ENCODE peak calls at places on chromosomes 5 and 9, in five cellular contexts. L, V, K, F and G are unnamed samples.

GRCh38 chr9:242461-243080 is 27.9 kb downstream of the DOCK8 start:
- DNase-seq in K (no peak), F (no peak), V (no peak), L (no peak), G (no peak)

GRCh38 chr9:35599763-35600604 is 5.1 kb upstream of the TESK1 start:
- DNase-seq in V (no peak), L (no peak), K (peak), F (no peak), G (no peak)

GRCh38 chr9:89475891-89476440 is 21.9 kb downstream of the SEMA4D start:
- DNase-seq in K (no peak), L (no peak), V (no peak), F (no peak), G (no peak)

GRCh38 chr9:70197384-70198039 is 61.3 kb upstream of the SMC5 start:
- DNase-seq in V (no peak), K (no peak), F (no peak), L (no peak), G (peak)

GRCh38 chr5:143730112-143730801 is 81.7 kb upstream of the HMHB1 start:
- DNase-seq in K (no peak), L (no peak), V (no peak), F (no peak), G (no peak)

GRCh38 chr5:156879665-156880285 is 29.7 kb downstream of the PPP1R2B start:
- DNase-seq in L (no peak), K (peak), F (no peak), V (no peak), G (no peak)

GRCh38 chr9:36327903-36328302 is 69.7 kb upstream of the GNE start:
- DNase-seq in V (no peak), K (no peak), F (no peak), L (peak), G (peak)

GRCh38 chr9:137168907-137169763 is 716 bp downstream of the LRRC26 start:
- DNase-seq in F (no peak), L (peak), V (peak), K (no peak), G (peak)

GRCh38 chr9:99387416-99387815 is 165.3 kb downstream of the SEC61B start:
- DNase-seq in L (no peak), V (no peak), K (no peak), F (no peak), G (no peak)

GRCh38 chr9:112035166-112035816 is 138.7 kb downstream of the UGCG start:
- DNase-seq in K (no peak), L (no peak), F (no peak), V (no peak), G (no peak)

GRCh38 chr5:107680099-107680498 is 9.4 kb upstream of the EFNA5 start:
- DNase-seq in K (no peak), L (no peak), V (no peak), F (no peak), G (no peak)

GRCh38 chr9:133674091-133674490 is 37.9 kb downstream of the DBH start:
- DNase-seq in L (no peak), F (no peak), V (no peak), K (no peak), G (no peak)

GRCh38 chr5:134758504-134759341 is at the start of gene DDX46:
- DNase-seq in F (peak), L (peak), K (peak), V (peak), G (peak)

GRCh38 chr5:170112876-170113516 is 7.3 kb downstream of the FOXI1 start:
- DNase-seq in L (no peak), K (no peak), F (no peak), V (no peak), G (no peak)

GRCh38 chr9:27194401-27195091 is 85.5 kb downstream of the TEK start:
- DNase-seq in K (no peak), V (no peak), L (peak), F (no peak), G (peak)

GRCh38 chr5:167857321-167857720 is 434.1 kb upstream of the WWC1 start:
- DNase-seq in K (no peak), F (no peak), L (no peak), V (no peak), G (no peak)

GRCh38 chr5:172641359-172642045 is 439 bp downstream of the NEURL1B start:
- DNase-seq in V (no peak), L (no peak), F (no peak), K (no peak), G (peak)

GRCh38 chr9:71901695-71902094 is 9.3 kb downstream of the ABHD17B start:
- DNase-seq in K (peak), V (no peak), F (no peak), L (no peak), G (no peak)

GRCh38 chr9:131754846-131755245 is 15.0 kb upstream of the RAPGEF1 start:
- DNase-seq in F (no peak), V (no peak), L (no peak), K (no peak), G (no peak)

GRCh38 chr5:122779451-122779850 is 4.6 kb downstream of the SNX2 start:
- DNase-seq in K (no peak), F (no peak), L (no peak), V (no peak), G (no peak)

GRCh38 chr9:126857261-126857960 is 3.0 kb upstream of the ZBTB34 start:
- DNase-seq in F (no peak), K (no peak), L (no peak), V (no peak), G (no peak)

GRCh38 chr9:89873801-89874200 is 269.0 kb downstream of the GADD45G start:
- DNase-seq in K (no peak), L (no peak), V (no peak), F (no peak), G (no peak)

GRCh38 chr9:116661037-116661954 is 25.8 kb upstream of the TRIM32 start:
- DNase-seq in K (peak), L (peak), F (no peak), V (peak), G (peak)

GRCh38 chr5:145157841-145158240 is 677.3 kb downstream of the PRELID2 start:
- DNase-seq in V (no peak), F (no peak), L (no peak), K (no peak), G (no peak)

GRCh38 chr9:32698706-32699277 is 63.3 kb upstream of the TAF1L start:
- DNase-seq in K (no peak), F (no peak), V (no peak), L (no peak), G (peak)

GRCh38 chr9:37408933-37409710 is 13.4 kb upstream of the GRHPR start:
- DNase-seq in V (no peak), K (peak), F (peak), L (peak), G (no peak)

GRCh38 chr5:172798422-172799215 is 27.6 kb upstream of the DUSP1 start:
- DNase-seq in F (no peak), L (no peak), K (no peak), V (no peak), G (no peak)

GRCh38 chr9:114811301-114811700 is 5.5 kb upstream of the TNFSF15 start:
- DNase-seq in V (no peak), K (no peak), L (no peak), F (no peak), G (peak)

GRCh38 chr9:133687856-133688761 is 50.0 kb downstream of the SARDH start:
- DNase-seq in K (no peak), V (no peak), F (no peak), L (no peak), G (no peak)

GRCh38 chr5:79832911-79833310 is 143.3 kb downstream of the CMYA5 start:
- DNase-seq in K (no peak), L (no peak), V (no peak), F (no peak), G (no peak)

GRCh38 chr9:99561435-99562262 is 260.0 kb upstream of the NR4A3 start:
- DNase-seq in K (no peak), L (no peak), F (no peak), V (no peak), G (no peak)

GRCh38 chr5:44242791-44243190 is 146.4 kb downstream of the FGF10 start:
- DNase-seq in F (no peak), V (no peak), K (no peak), L (no peak), G (no peak)

GRCh38 chr9:99326112-99326916 is 104.2 kb downstream of the SEC61B start:
- DNase-seq in F (no peak), K (no peak), V (no peak), L (no peak), G (no peak)